ENCODE peak calls at places on chromosomes 6 and 20, in ten cellular contexts. D is EL; G is GM20000; O is astrocyte; N is mesothelial cell of epicardium; W is iPS-NIHi11; B is natural killer cell; I is GM03348; A is effector memory CD8-positive, alpha-beta T cell; Z is T-helper 9 cell. T is an unnamed sample.

GRCh38 chr6:165663283-165663735 is 268 bp upstream of the PDE10A start:
- DNase-seq in A (no peak), O (no peak), Z (no peak), W (peak; percentile 33), G (peak; percentile 48), B (no peak), N (no peak), D (no peak), I (no peak), T (peak; percentile 70)

GRCh38 chr20:16624106-16624505 is 50.9 kb upstream of the KIF16B start:
- DNase-seq in O (no peak), Z (no peak), B (no peak), N (no peak), G (no peak), I (no peak), W (no peak), A (no peak), D (no peak), T (no peak)

GRCh38 chr6:131519670-131520436 is 53.2 kb upstream of the ARG1 start:
- DNase-seq in Z (no peak), O (peak; percentile 30), A (peak; percentile 33), W (peak; percentile 58), N (no peak), D (peak; percentile 51), I (peak; percentile 56), G (peak; percentile 40), B (no peak), T (no peak)

GRCh38 chr6:143000771-143001170 is 55.8 kb upstream of the HIVEP2 start:
- DNase-seq in N (no peak), Z (no peak), O (no peak), D (no peak), I (no peak), A (no peak), B (no peak), W (no peak), G (no peak), T (no peak)

GRCh38 chr6:27209659-27210269 is 37.7 kb upstream of the PRSS16 start:
- DNase-seq in D (peak; percentile 12), O (no peak), N (no peak), G (no peak), W (no peak), B (no peak), A (no peak), I (no peak), Z (no peak), T (no peak)

GRCh38 chr20:37380864-37381579 is 35.1 kb downstream of the SRC start:
- DNase-seq in G (no peak), I (no peak), O (no peak), B (no peak), W (no peak), Z (no peak), D (no peak), N (no peak), A (no peak), T (no peak)

GRCh38 chr6:26216015-26216885 is 129.0 kb downstream of the HFE start:
- DNase-seq in I (peak; percentile 88), O (peak; percentile 98), Z (peak; percentile 46), W (peak; percentile 44), N (no peak), B (peak; percentile 68), G (peak; percentile 83), D (peak; percentile 99), A (peak; percentile 75), T (no peak)

GRCh38 chr20:32165836-32166545 is 41.6 kb downstream of the PLAGL2 start:
- DNase-seq in Z (no peak), A (no peak), D (no peak), W (no peak), B (no peak), G (no peak), N (no peak), I (no peak), O (no peak), T (no peak)

GRCh38 chr6:127869772-127870404 is 31.0 kb downstream of the THEMIS start:
- DNase-seq in O (no peak), A (no peak), B (no peak), I (no peak), Z (no peak), N (no peak), G (no peak), W (no peak), D (no peak), T (no peak)

GRCh38 chr6:106194949-106195919 is 109.1 kb downstream of the PRDM1 start:
- DNase-seq in B (no peak), A (peak; percentile 9), W (no peak), O (peak; percentile 66), Z (no peak), G (no peak), N (no peak), I (no peak), D (peak; percentile 72), T (no peak)

GRCh38 chr6:94254689-94255088 is 835.3 kb upstream of the EPHA7 start:
- DNase-seq in D (no peak), N (no peak), W (no peak), I (no peak), B (no peak), G (no peak), Z (no peak), A (no peak), O (no peak), T (no peak)

GRCh38 chr20:58192567-58192966 is 35.9 kb downstream of the ANKRD60 start:
- DNase-seq in N (no peak), W (peak; percentile 58), G (peak; percentile 56), Z (peak; percentile 41), I (no peak), D (no peak), B (peak; percentile 24), O (no peak), A (peak; percentile 34), T (no peak)

GRCh38 chr6:4506806-4507205 is 269.4 kb upstream of the CDYL start:
- DNase-seq in W (no peak), I (no peak), G (no peak), Z (no peak), B (no peak), D (peak; percentile 51), O (no peak), A (no peak), N (no peak), T (no peak)

GRCh38 chr6:166763606-166764472 is 136.8 kb upstream of the RPS6KA2 start:
- DNase-seq in I (no peak), B (no peak), Z (no peak), D (no peak), W (no peak), G (no peak), A (no peak), O (no peak), N (no peak), T (no peak)

GRCh38 chr6:31356216-31356945 is 598 bp downstream of the HLA-B start:
- DNase-seq in A (peak; percentile 52), G (peak; percentile 58), I (peak; percentile 49), O (no peak), Z (peak; percentile 25), W (no peak), B (peak; percentile 72), N (no peak), D (no peak), T (no peak)

GRCh38 chr6:56837322-56837894 is 117.5 kb upstream of the BEND6 start:
- DNase-seq in N (no peak), B (no peak), W (no peak), A (no peak), O (no peak), Z (no peak), I (no peak), D (no peak), G (no peak), T (no peak)

GRCh38 chr20:39421571-39422099 is 459.5 kb downstream of the DHX35 start:
- DNase-seq in A (no peak), Z (no peak), O (no peak), N (no peak), I (no peak), W (no peak), D (no peak), B (no peak), G (no peak), T (no peak)

GRCh38 chr20:50048420-50049166 is 64.4 kb downstream of the UBE2V1 start:
- DNase-seq in G (no peak), N (no peak), D (no peak), A (peak; percentile 56), Z (no peak), I (peak; percentile 78), B (peak; percentile 76), O (peak; percentile 40), W (no peak), T (no peak)

GRCh38 chr6:128696651-128697391 is 176.4 kb upstream of the PTPRK start:
- DNase-seq in A (no peak), I (peak; percentile 48), D (peak; percentile 85), W (no peak), Z (no peak), B (no peak), O (peak; percentile 73), N (no peak), G (no peak), T (no peak)

GRCh38 chr20:10490706-10491105 is 55.6 kb downstream of the SLX4IP start:
- DNase-seq in B (no peak), I (no peak), D (no peak), A (no peak), O (peak; percentile 22), N (no peak), Z (no peak), W (peak; percentile 27), G (no peak), T (no peak)

GRCh38 chr6:24959333-24959732 is 23.6 kb upstream of the RIPOR2 start:
- DNase-seq in D (no peak), O (no peak), B (no peak), A (no peak), N (no peak), Z (no peak), W (no peak), G (no peak), I (no peak), T (no peak)

GRCh38 chr20:36614781-36615557 is 9.4 kb downstream of the RAB5IF start:
- DNase-seq in O (no peak), A (no peak), N (no peak), B (no peak), G (no peak), Z (no peak), I (no peak), D (no peak), W (no peak), T (no peak)

GRCh38 chr6:137570307-137570832 is 76.2 kb upstream of the OLIG3 start:
- DNase-seq in D (no peak), G (no peak), W (no peak), B (no peak), N (no peak), Z (no peak), O (no peak), I (no peak), A (no peak), T (no peak)

GRCh38 chr6:13120483-13121482 is 207.6 kb downstream of the TBC1D7 start:
- DNase-seq in B (no peak), O (no peak), I (no peak), W (peak; percentile 19), D (no peak), A (no peak), N (no peak), Z (no peak), G (no peak), T (no peak)

GRCh38 chr6:43698584-43699349 is 11.2 kb upstream of the MRPS18A start:
- DNase-seq in G (no peak), I (peak; percentile 35), N (no peak), Z (no peak), D (peak; percentile 18), A (no peak), O (no peak), B (no peak), W (peak; percentile 54), T (no peak)

GRCh38 chr20:18628330-18628941 is 40.6 kb downstream of the DTD1 start:
- DNase-seq in B (no peak), W (peak; percentile 70), A (no peak), Z (no peak), N (no peak), G (no peak), D (peak; percentile 6), O (no peak), I (peak; percentile 39), T (no peak)

GRCh38 chr6:12200025-12200424 is 90.1 kb upstream of the EDN1 start:
- DNase-seq in A (no peak), G (no peak), D (no peak), O (no peak), Z (no peak), I (no peak), N (no peak), B (no peak), W (no peak), T (no peak)

GRCh38 chr6:2659882-2660281 is 90.8 kb downstream of the MYLK4 start:
- DNase-seq in Z (no peak), G (no peak), N (no peak), W (no peak), I (no peak), D (peak; percentile 71), B (no peak), O (peak; percentile 8), A (no peak), T (no peak)

T was measured in type B pancreatic cell.